ENCODE peak calls at places on chromosomes 12 and 14, in four cellular contexts. One of them, this sample, is unnamed.

GRCh38 chr14:62428429-62429203 is 616.6 kb downstream of the KCNH5 start:
- DNase-seq in activated naive CD4-positive, alpha-beta T cell: no peak
- DNase-seq in KBM-7: no peak
- DNase-seq in stimulated activated CD4-positive, alpha-beta T cell treated with anti-CD3 and anti-CD28 coated beads, Interleukin-15, amount 100 ng/mL, for 1 hour: no peak
- DNase-seq in this sample: no peak

GRCh38 chr12:33588725-33589405 is 149.2 kb upstream of the SYT10 start:
- DNase-seq in activated naive CD4-positive, alpha-beta T cell: no peak
- DNase-seq in KBM-7: no peak
- DNase-seq in stimulated activated CD4-positive, alpha-beta T cell treated with anti-CD3 and anti-CD28 coated beads, Interleukin-15, amount 100 ng/mL, for 1 hour: no peak
- DNase-seq in this sample: no peak

GRCh38 chr12:23564454-23564853 is 385.0 kb downstream of the SOX5 start:
- DNase-seq in activated naive CD4-positive, alpha-beta T cell: no peak
- DNase-seq in KBM-7: no peak
- DNase-seq in stimulated activated CD4-positive, alpha-beta T cell treated with anti-CD3 and anti-CD28 coated beads, Interleukin-15, amount 100 ng/mL, for 1 hour: no peak
- DNase-seq in this sample: no peak

GRCh38 chr14:99562848-99563748 is 40.9 kb downstream of the CCDC85C start:
- DNase-seq in activated naive CD4-positive, alpha-beta T cell: no peak
- DNase-seq in KBM-7: no peak
- DNase-seq in stimulated activated CD4-positive, alpha-beta T cell treated with anti-CD3 and anti-CD28 coated beads, Interleukin-15, amount 100 ng/mL, for 1 hour: no peak
- DNase-seq in this sample: peak

GRCh38 chr12:113932411-113933196 is 33.5 kb downstream of the RBM19 start:
- DNase-seq in activated naive CD4-positive, alpha-beta T cell: no peak
- DNase-seq in KBM-7: peak
- DNase-seq in stimulated activated CD4-positive, alpha-beta T cell treated with anti-CD3 and anti-CD28 coated beads, Interleukin-15, amount 100 ng/mL, for 1 hour: no peak
- DNase-seq in this sample: no peak

GRCh38 chr12:49763006-49763591 is 21.7 kb downstream of the TMBIM6 start:
- DNase-seq in activated naive CD4-positive, alpha-beta T cell: peak
- DNase-seq in KBM-7: peak
- DNase-seq in stimulated activated CD4-positive, alpha-beta T cell treated with anti-CD3 and anti-CD28 coated beads, Interleukin-15, amount 100 ng/mL, for 1 hour: peak
- DNase-seq in this sample: no peak

GRCh38 chr14:72892879-72893635 is 844 bp downstream of the DPF3 start:
- DNase-seq in activated naive CD4-positive, alpha-beta T cell: no peak
- DNase-seq in KBM-7: peak
- DNase-seq in stimulated activated CD4-positive, alpha-beta T cell treated with anti-CD3 and anti-CD28 coated beads, Interleukin-15, amount 100 ng/mL, for 1 hour: no peak
- DNase-seq in this sample: no peak

GRCh38 chr14:42965512-42965911 is 1358.8 kb downstream of the LRFN5 start:
- DNase-seq in activated naive CD4-positive, alpha-beta T cell: no peak
- DNase-seq in KBM-7: no peak
- DNase-seq in stimulated activated CD4-positive, alpha-beta T cell treated with anti-CD3 and anti-CD28 coated beads, Interleukin-15, amount 100 ng/mL, for 1 hour: no peak
- DNase-seq in this sample: no peak

GRCh38 chr12:47276253-47277070 is 196.7 kb upstream of the AMIGO2 start:
- DNase-seq in activated naive CD4-positive, alpha-beta T cell: peak
- DNase-seq in KBM-7: peak
- DNase-seq in stimulated activated CD4-positive, alpha-beta T cell treated with anti-CD3 and anti-CD28 coated beads, Interleukin-15, amount 100 ng/mL, for 1 hour: peak
- DNase-seq in this sample: no peak

GRCh38 chr12:19201653-19202052 is 72.1 kb downstream of the PLEKHA5 start:
- DNase-seq in activated naive CD4-positive, alpha-beta T cell: no peak
- DNase-seq in KBM-7: no peak
- DNase-seq in stimulated activated CD4-positive, alpha-beta T cell treated with anti-CD3 and anti-CD28 coated beads, Interleukin-15, amount 100 ng/mL, for 1 hour: no peak
- DNase-seq in this sample: no peak

GRCh38 chr12:121720762-121721161 is 8.2 kb downstream of the TMEM120B start:
- DNase-seq in activated naive CD4-positive, alpha-beta T cell: no peak
- DNase-seq in KBM-7: no peak
- DNase-seq in stimulated activated CD4-positive, alpha-beta T cell treated with anti-CD3 and anti-CD28 coated beads, Interleukin-15, amount 100 ng/mL, for 1 hour: no peak
- DNase-seq in this sample: no peak

GRCh38 chr14:58098507-58098906 is 53.5 kb downstream of the ARMH4 start:
- DNase-seq in activated naive CD4-positive, alpha-beta T cell: no peak
- DNase-seq in KBM-7: no peak
- DNase-seq in stimulated activated CD4-positive, alpha-beta T cell treated with anti-CD3 and anti-CD28 coated beads, Interleukin-15, amount 100 ng/mL, for 1 hour: no peak
- DNase-seq in this sample: no peak

GRCh38 chr12:45315462-45315861 is 99.6 kb downstream of the ANO6 start:
- DNase-seq in activated naive CD4-positive, alpha-beta T cell: no peak
- DNase-seq in KBM-7: no peak
- DNase-seq in stimulated activated CD4-positive, alpha-beta T cell treated with anti-CD3 and anti-CD28 coated beads, Interleukin-15, amount 100 ng/mL, for 1 hour: no peak
- DNase-seq in this sample: no peak

GRCh38 chr12:106032141-106032925 is 106.4 kb downstream of the NUAK1 start:
- DNase-seq in activated naive CD4-positive, alpha-beta T cell: no peak
- DNase-seq in KBM-7: no peak
- DNase-seq in stimulated activated CD4-positive, alpha-beta T cell treated with anti-CD3 and anti-CD28 coated beads, Interleukin-15, amount 100 ng/mL, for 1 hour: no peak
- DNase-seq in this sample: no peak

GRCh38 chr14:52023518-52023917 is 34.2 kb downstream of the RTRAF start:
- DNase-seq in activated naive CD4-positive, alpha-beta T cell: no peak
- DNase-seq in KBM-7: no peak
- DNase-seq in stimulated activated CD4-positive, alpha-beta T cell treated with anti-CD3 and anti-CD28 coated beads, Interleukin-15, amount 100 ng/mL, for 1 hour: no peak
- DNase-seq in this sample: no peak

GRCh38 chr14:84937449-84937848 is 592.5 kb upstream of the FLRT2 start:
- DNase-seq in activated naive CD4-positive, alpha-beta T cell: no peak
- DNase-seq in KBM-7: no peak
- DNase-seq in stimulated activated CD4-positive, alpha-beta T cell treated with anti-CD3 and anti-CD28 coated beads, Interleukin-15, amount 100 ng/mL, for 1 hour: no peak
- DNase-seq in this sample: no peak

GRCh38 chr12:52337054-52337453 is 15.9 kb upstream of the KRT83 start:
- DNase-seq in activated naive CD4-positive, alpha-beta T cell: no peak
- DNase-seq in KBM-7: no peak
- DNase-seq in stimulated activated CD4-positive, alpha-beta T cell treated with anti-CD3 and anti-CD28 coated beads, Interleukin-15, amount 100 ng/mL, for 1 hour: no peak
- DNase-seq in this sample: no peak

GRCh38 chr12:28456934-28457710 is 266.9 kb downstream of the CCDC91 start:
- DNase-seq in activated naive CD4-positive, alpha-beta T cell: no peak
- DNase-seq in KBM-7: no peak
- DNase-seq in stimulated activated CD4-positive, alpha-beta T cell treated with anti-CD3 and anti-CD28 coated beads, Interleukin-15, amount 100 ng/mL, for 1 hour: no peak
- DNase-seq in this sample: no peak

GRCh38 chr14:83870556-83870955 is 1659.4 kb upstream of the FLRT2 start:
- DNase-seq in activated naive CD4-positive, alpha-beta T cell: no peak
- DNase-seq in KBM-7: no peak
- DNase-seq in stimulated activated CD4-positive, alpha-beta T cell treated with anti-CD3 and anti-CD28 coated beads, Interleukin-15, amount 100 ng/mL, for 1 hour: no peak
- DNase-seq in this sample: no peak

GRCh38 chr14:53550776-53551175 is 397.7 kb upstream of the DDHD1 start:
- DNase-seq in activated naive CD4-positive, alpha-beta T cell: no peak
- DNase-seq in KBM-7: no peak
- DNase-seq in stimulated activated CD4-positive, alpha-beta T cell treated with anti-CD3 and anti-CD28 coated beads, Interleukin-15, amount 100 ng/mL, for 1 hour: no peak
- DNase-seq in this sample: no peak

GRCh38 chr12:58465418-58465817 is 454.9 kb downstream of the LRIG3 start:
- DNase-seq in activated naive CD4-positive, alpha-beta T cell: no peak
- DNase-seq in KBM-7: no peak
- DNase-seq in stimulated activated CD4-positive, alpha-beta T cell treated with anti-CD3 and anti-CD28 coated beads, Interleukin-15, amount 100 ng/mL, for 1 hour: no peak
- DNase-seq in this sample: no peak

GRCh38 chr12:574475-575128 is 88.6 kb downstream of the NINJ2 start:
- DNase-seq in activated naive CD4-positive, alpha-beta T cell: no peak
- DNase-seq in KBM-7: no peak
- DNase-seq in stimulated activated CD4-positive, alpha-beta T cell treated with anti-CD3 and anti-CD28 coated beads, Interleukin-15, amount 100 ng/mL, for 1 hour: no peak
- DNase-seq in this sample: no peak

GRCh38 chr14:101914083-101914482 is 50.3 kb upstream of the DYNC1H1 start:
- DNase-seq in activated naive CD4-positive, alpha-beta T cell: no peak
- DNase-seq in KBM-7: no peak
- DNase-seq in stimulated activated CD4-positive, alpha-beta T cell treated with anti-CD3 and anti-CD28 coated beads, Interleukin-15, amount 100 ng/mL, for 1 hour: no peak
- DNase-seq in this sample: no peak

GRCh38 chr14:100708349-100709217 is 18.1 kb upstream of the DLK1 start:
- DNase-seq in activated naive CD4-positive, alpha-beta T cell: no peak
- DNase-seq in KBM-7: no peak
- DNase-seq in stimulated activated CD4-positive, alpha-beta T cell treated with anti-CD3 and anti-CD28 coated beads, Interleukin-15, amount 100 ng/mL, for 1 hour: no peak
- DNase-seq in this sample: no peak

GRCh38 chr12:3718100-3718499 is 34.8 kb downstream of the CRACR2A start:
- DNase-seq in activated naive CD4-positive, alpha-beta T cell: no peak
- DNase-seq in KBM-7: no peak
- DNase-seq in stimulated activated CD4-positive, alpha-beta T cell treated with anti-CD3 and anti-CD28 coated beads, Interleukin-15, amount 100 ng/mL, for 1 hour: no peak
- DNase-seq in this sample: no peak